ENCODE peak calls at places on chromosomes 16 and 17, in five cellular contexts. W is AG10803, D is fibroblast of mammary gland, I is heart left ventricle, X is PC-3. R is an unnamed sample.

GRCh38 chr16:27234171-27234570 is 30.8 kb downstream of the KDM8 start:
- DNase-seq in W (no peak), D (no peak), I (no peak), X (no peak), R (no peak)

GRCh38 chr17:27630607-27631408 is at the start of gene LGALS9:
- DNase-seq in W (peak), D (no peak), I (peak), X (peak), R (no peak)

GRCh38 chr16:88632587-88632930 is 5.8 kb upstream of the IL17C start:
- DNase-seq in W (no peak), D (no peak), I (no peak), X (no peak), R (no peak)

GRCh38 chr17:64281962-64282752 is 19.1 kb upstream of the TEX2 start:
- DNase-seq in W (peak), D (peak), I (peak), X (peak), R (no peak)

GRCh38 chr16:79757163-79757562 is 156.6 kb upstream of the MAF start:
- DNase-seq in W (no peak), D (no peak), I (no peak), X (no peak), R (no peak)

GRCh38 chr17:45902892-45903346 is 8.6 kb downstream of the MAPT start:
- DNase-seq in W (no peak), D (no peak), I (no peak), X (peak), R (no peak)

GRCh38 chr16:15650698-15651161 is 685 bp downstream of the NDE1 start:
- DNase-seq in W (no peak), D (peak), I (no peak), X (peak), R (peak)

GRCh38 chr17:146546-146945 is 9.2 kb downstream of the SCGB1C2 start:
- DNase-seq in W (no peak), D (no peak), I (peak), X (no peak), R (no peak)

GRCh38 chr17:19020016-19020415 is 15.5 kb upstream of the FAM83G start:
- DNase-seq in W (no peak), D (no peak), I (no peak), X (no peak), R (no peak)

GRCh38 chr17:4711671-4712111 is 1.3 kb downstream of the ARRB2 start:
- DNase-seq in W (no peak), D (no peak), I (peak), X (no peak), R (no peak)

GRCh38 chr17:72119963-72120877 is 600 bp upstream of the SOX9 start:
- DNase-seq in W (peak), D (peak), I (peak), X (peak), R (no peak)

GRCh38 chr17:72120878-72121163 is at the start of gene SOX9:
- DNase-seq in W (peak), D (peak), I (peak), X (peak), R (peak)

GRCh38 chr17:72122336-72122667 is 1.5 kb downstream of the SOX9 start:
- DNase-seq in W (no peak), D (no peak), I (no peak), X (no peak), R (no peak)

GRCh38 chr17:72122002-72122310 is 1.1 kb downstream of the SOX9 start:
- DNase-seq in W (no peak), D (no peak), I (no peak), X (peak), R (no peak)

GRCh38 chr17:72121164-72122001 is 563 bp downstream of the SOX9 start:
- DNase-seq in W (peak), D (peak), I (peak), X (peak), R (no peak)
- TF ChIP-seq CTCF in W (no peak), D (no peak), I (no peak), X (peak), R (no peak)

DNA sequence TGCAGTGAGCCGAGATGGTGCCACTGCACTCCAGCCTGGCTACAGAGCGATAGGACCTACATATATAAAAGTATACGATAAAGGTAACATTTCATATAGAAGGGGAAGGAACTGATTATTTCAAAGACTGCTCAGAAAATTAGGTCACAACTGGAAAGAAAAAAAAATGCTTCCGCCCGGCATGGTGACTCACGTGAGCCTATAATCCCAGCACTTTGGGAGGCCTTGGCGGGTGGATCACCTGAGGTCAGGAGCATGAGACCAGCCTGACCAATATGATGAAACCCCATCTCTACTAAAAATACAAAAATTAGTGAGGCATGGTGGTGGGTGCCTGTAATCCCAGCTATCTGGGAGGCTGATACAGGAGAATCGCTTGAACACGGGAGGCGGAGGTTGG is 7.8 kb downstream of the TEX14 start:
- DNase-seq in W (no peak), D (no peak), I (no peak), X (no peak), R (no peak)
- TF ChIP-seq CTCF in W (no peak), D (no peak), I (no peak), X (no peak), R (no peak)

GRCh38 chr17:17216776-17217175 is 10.6 kb upstream of the PLD6 start:
- DNase-seq in W (no peak), D (no peak), I (no peak), X (no peak), R (no peak)
- TF ChIP-seq CTCF in W (no peak), D (no peak), I (no peak), X (peak), R (no peak)

GRCh38 chr17:50101346-50102163 is 6.4 kb downstream of the PDK2 start:
- DNase-seq in W (peak), D (no peak), I (peak), X (no peak), R (no peak)
- TF ChIP-seq CTCF in W (no peak), D (no peak), I (no peak), X (no peak), R (no peak)

DNA sequence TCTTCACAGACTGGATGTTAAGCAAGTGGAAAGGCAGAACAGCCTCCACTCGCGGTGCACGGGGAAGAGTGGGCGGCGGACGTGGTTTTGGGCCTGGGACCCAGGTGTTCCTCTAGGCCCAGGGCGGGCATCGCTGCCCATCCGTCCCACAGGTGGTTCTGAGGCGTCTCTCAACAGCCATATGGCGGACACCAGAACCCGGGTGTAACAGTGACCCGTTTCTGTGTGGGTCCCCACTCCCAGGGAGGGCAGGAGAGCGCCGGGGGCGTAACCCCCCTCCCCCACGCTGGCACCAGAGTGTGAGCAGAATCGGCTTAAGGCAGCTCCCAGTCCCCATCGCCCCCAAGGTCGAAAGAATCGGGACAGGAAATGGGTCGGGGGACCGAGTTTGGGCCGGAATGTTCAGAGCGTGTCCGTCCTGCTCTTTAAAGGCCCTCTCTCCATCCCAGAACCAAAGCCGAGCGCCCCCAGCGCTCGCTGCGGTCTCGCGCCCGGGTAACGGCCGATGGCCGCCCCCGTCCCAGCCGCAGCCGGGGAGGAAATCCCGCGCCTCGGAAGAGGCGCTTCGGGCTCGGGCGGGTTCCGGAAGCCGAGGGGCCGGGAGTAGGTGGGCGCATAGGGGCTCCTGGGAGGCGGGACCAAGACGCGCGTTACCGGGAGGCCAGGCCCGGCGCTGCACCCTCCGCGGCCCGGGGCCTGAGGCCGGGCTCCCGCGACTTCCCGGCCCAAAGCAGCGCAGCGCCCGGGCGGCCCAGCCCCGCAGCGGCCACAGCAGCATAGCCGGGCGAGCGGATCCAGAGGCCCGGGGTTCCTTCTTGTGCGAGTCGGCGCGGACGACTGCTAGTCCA is at the start of gene TK2:
- DNase-seq in W (peak), D (peak), I (peak), X (peak), R (no peak)
- TF ChIP-seq CTCF in W (peak), D (no peak), I (no peak), X (peak), R (no peak)

GRCh38 chr16:719815-720506 is 985 bp upstream of the ANTKMT start:
- DNase-seq in W (no peak), D (no peak), I (no peak), X (peak), R (no peak)
- TF ChIP-seq CTCF in W (peak), D (peak), I (no peak), X (peak), R (no peak)

R was measured in coronary artery.